ENCODE peak calls at places on chromosomes 6 and 20, in eight cellular contexts. V, M, S, X, N, R, O and K are unnamed samples.

GRCh38 chr6:15287670-15288069 is 41.8 kb downstream of the JARID2 start:
- DNase-seq in V (no peak), M (peak), S (no peak), X (no peak), N (no peak), R (no peak), O (no peak), K (no peak)

GRCh38 chr6:88166493-88166900 is 350 bp upstream of the CNR1 start:
- DNase-seq in V (no peak), M (no peak), S (peak), X (no peak), N (peak), R (no peak), O (no peak), K (no peak)

GRCh38 chr6:84119277-84119676 is 85.7 kb downstream of the MRAP2 start:
- DNase-seq in V (no peak), M (no peak), S (no peak), X (peak), N (no peak), R (no peak), O (peak), K (no peak)

GRCh38 chr20:57547250-57547649 is 13.7 kb upstream of the PCK1 start:
- DNase-seq in V (no peak), M (no peak), S (no peak), X (peak), N (no peak), R (no peak), O (peak), K (peak)

GRCh38 chr6:165222315-165223025 is 86.9 kb downstream of the C6orf118 start:
- DNase-seq in V (no peak), M (no peak), S (no peak), X (peak), N (no peak), R (no peak), O (no peak), K (no peak)

GRCh38 chr6:119166024-119166782 is 87.7 kb upstream of the FAM184A start:
- DNase-seq in V (no peak), M (no peak), S (no peak), X (no peak), N (no peak), R (no peak), O (no peak), K (no peak)

GRCh38 chr6:140988780-140989179 is 1143.9 kb upstream of the GJE1 start:
- DNase-seq in V (no peak), M (no peak), S (no peak), X (peak), N (no peak), R (no peak), O (no peak), K (no peak)

GRCh38 chr20:55514498-55514897 is 490.8 kb downstream of the CBLN4 start:
- DNase-seq in V (no peak), M (no peak), S (no peak), X (peak), N (no peak), R (no peak), O (no peak), K (no peak)

GRCh38 chr6:149450679-149451360 is 34.0 kb downstream of the ZC3H12D start:
- DNase-seq in V (peak), M (no peak), S (peak), X (no peak), N (peak), R (no peak), O (no peak), K (peak)

GRCh38 chr6:30914076-30914853 is at the start of gene VARS2:
- DNase-seq in V (peak), M (peak), S (peak), X (peak), N (peak), R (peak), O (peak), K (peak)

GRCh38 chr6:139977887-139978332 is 603.5 kb upstream of the CITED2 start:
- DNase-seq in V (no peak), M (no peak), S (no peak), X (peak), N (no peak), R (no peak), O (peak), K (no peak)

GRCh38 chr6:159103396-159104162 is 58.8 kb upstream of the TAGAP start:
- DNase-seq in V (no peak), M (no peak), S (no peak), X (no peak), N (no peak), R (no peak), O (no peak), K (no peak)

GRCh38 chr20:14984768-14985622 is 647.6 kb upstream of the FLRT3 start:
- DNase-seq in V (no peak), M (no peak), S (no peak), X (peak), N (no peak), R (no peak), O (no peak), K (peak)

GRCh38 chr6:34573567-34574183 is 17.5 kb upstream of the SPDEF start:
- DNase-seq in V (no peak), M (no peak), S (no peak), X (no peak), N (peak), R (no peak), O (no peak), K (no peak)

GRCh38 chr20:63360850-63361497 is at the start of gene CHRNA4:
- DNase-seq in V (no peak), M (no peak), S (no peak), X (no peak), N (no peak), R (no peak), O (no peak), K (no peak)

GRCh38 chr6:16413399-16413798 is 175.0 kb downstream of the GMPR start:
- DNase-seq in V (no peak), M (no peak), S (no peak), X (no peak), N (no peak), R (no peak), O (peak), K (no peak)

GRCh38 chr20:44020406-44021148 is 105.9 kb downstream of the TOX2 start:
- DNase-seq in V (no peak), M (no peak), S (no peak), X (no peak), N (no peak), R (peak), O (no peak), K (no peak)

GRCh38 chr6:20691185-20691584 is 156.9 kb downstream of the CDKAL1 start:
- DNase-seq in V (no peak), M (no peak), S (no peak), X (no peak), N (no peak), R (no peak), O (no peak), K (no peak)

GRCh38 chr6:163529605-163530004 is 115.1 kb downstream of the QKI start:
- DNase-seq in V (no peak), M (no peak), S (no peak), X (peak), N (no peak), R (no peak), O (peak), K (no peak)

GRCh38 chr6:118815495-118815894 is 78.5 kb upstream of the ASF1A start:
- DNase-seq in V (no peak), M (no peak), S (no peak), X (no peak), N (no peak), R (no peak), O (no peak), K (no peak)

GRCh38 chr20:51540585-51540984 is 1.9 kb downstream of the NFATC2 start:
- DNase-seq in V (no peak), M (no peak), S (no peak), X (no peak), N (no peak), R (no peak), O (no peak), K (no peak)

GRCh38 chr6:166360243-166361079 is 18.1 kb upstream of the SFT2D1 start:
- DNase-seq in V (no peak), M (no peak), S (no peak), X (peak), N (no peak), R (no peak), O (peak), K (no peak)

GRCh38 chr6:15642276-15642675 is 20.6 kb downstream of the DTNBP1 start:
- DNase-seq in V (no peak), M (peak), S (no peak), X (peak), N (no peak), R (peak), O (no peak), K (no peak)

GRCh38 chr6:22026160-22026678 is 270.6 kb downstream of the PRL start:
- DNase-seq in V (no peak), M (no peak), S (no peak), X (no peak), N (no peak), R (no peak), O (no peak), K (no peak)
- H3K27ac ChIP-seq in V (peak), M (no peak), S (no peak), X (no peak), N (peak), R (peak), O (peak), K (no peak)

DNA sequence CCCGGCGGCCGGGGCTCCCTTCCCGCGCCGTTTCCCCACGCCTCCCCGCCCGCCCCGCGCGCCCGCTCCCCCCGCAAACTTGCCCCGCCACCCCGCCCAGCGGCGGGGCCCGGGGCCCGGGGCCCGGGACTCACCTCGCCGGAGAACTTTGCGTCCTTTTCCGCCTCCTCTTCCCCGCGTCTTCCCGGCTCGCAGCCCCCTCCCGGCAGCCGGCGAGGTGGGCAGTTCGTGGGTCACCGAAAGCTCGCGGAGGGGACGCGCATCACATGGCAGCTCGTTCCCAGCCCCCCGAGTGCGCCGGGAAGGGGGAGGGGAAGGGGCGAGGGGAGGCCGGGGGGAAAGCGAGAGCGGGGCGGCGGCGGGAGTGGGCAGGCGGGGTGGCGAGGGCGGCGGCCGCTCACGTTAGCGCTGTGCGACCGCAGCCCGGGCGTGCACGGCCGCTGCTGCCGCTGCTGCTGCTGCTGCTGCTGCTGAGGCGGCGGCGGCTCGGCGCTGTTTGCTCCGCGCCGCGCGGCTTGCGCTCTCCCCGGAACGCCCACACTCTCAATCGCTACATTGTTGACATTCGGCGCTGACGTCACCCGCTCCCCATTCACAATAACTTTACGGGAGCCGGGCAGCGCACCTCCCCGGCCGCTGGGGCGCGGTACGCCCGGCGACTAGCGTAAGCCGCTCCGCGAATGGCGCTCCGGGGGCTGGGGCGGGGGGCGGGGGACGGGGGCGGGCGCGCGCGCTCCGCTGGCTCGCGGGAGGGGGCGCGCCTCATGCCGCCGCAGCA is at the start of gene BACH2:
- DNase-seq in V (peak), M (peak), S (peak), X (peak), N (peak), R (peak), O (peak), K (peak)
- H3K27ac ChIP-seq in V (peak), M (no peak), S (peak), X (no peak), N (peak), R (no peak), O (peak), K (no peak)

DNA sequence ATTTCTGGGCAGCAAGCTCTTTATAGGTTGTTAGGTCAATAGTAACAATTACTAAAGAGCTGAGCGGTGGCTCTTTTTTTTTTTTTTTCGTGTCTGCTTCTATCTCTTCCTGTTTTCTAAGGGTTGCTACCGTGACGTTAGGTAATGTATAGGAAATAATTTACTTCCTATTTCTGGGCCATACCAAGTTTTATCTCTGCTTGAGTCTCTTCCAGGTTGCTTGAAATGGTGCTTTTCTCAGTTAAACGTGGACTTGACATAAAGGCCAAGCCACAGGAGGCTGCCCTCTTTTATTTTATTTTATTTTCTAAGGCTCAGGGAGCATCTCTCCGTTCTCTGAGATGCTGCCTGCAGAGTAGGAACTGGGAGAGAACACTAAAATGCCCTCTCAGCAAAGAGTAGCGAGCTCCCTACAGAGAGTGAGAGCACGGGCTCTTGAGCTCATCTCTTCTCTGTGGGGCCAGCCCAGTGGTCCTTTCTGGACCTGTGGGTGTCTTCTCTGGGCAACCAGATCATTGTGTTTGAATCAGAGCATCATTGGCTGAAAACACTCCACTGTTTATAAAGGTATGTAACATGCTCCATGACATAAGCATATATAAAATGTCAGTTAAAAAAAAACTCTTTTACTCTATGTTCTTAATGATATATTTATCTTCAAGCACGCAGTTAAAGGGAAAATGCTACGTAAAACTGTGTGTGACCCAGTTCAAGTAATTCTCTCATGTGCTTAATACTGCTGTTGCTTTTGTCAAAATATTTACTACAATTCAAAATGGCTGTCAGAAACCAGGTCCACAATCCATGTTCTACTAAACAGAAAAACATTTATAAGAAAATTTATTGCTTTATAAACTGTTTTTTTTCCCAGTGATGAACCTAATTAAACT is at the start of gene ZNF831:
- DNase-seq in V (no peak), M (peak), S (no peak), X (no peak), N (no peak), R (no peak), O (no peak), K (no peak)
- H3K27ac ChIP-seq in V (no peak), M (no peak), S (no peak), X (no peak), N (peak), R (no peak), O (no peak), K (peak)

GRCh38 chr20:45313065-45313695 is 5.1 kb upstream of the MATN4 start:
- DNase-seq in V (no peak), M (peak), S (peak), X (no peak), N (peak), R (no peak), O (no peak), K (no peak)
- H3K27ac ChIP-seq in V (no peak), M (no peak), S (no peak), X (no peak), N (no peak), R (no peak), O (no peak), K (no peak)

GRCh38 chr20:36106606-36107005 is 47.9 kb upstream of the EPB41L1 start:
- DNase-seq in V (no peak), M (no peak), S (no peak), X (no peak), N (no peak), R (no peak), O (no peak), K (no peak)
- H3K27ac ChIP-seq in V (no peak), M (no peak), S (no peak), X (no peak), N (no peak), R (no peak), O (no peak), K (no peak)

DNA sequence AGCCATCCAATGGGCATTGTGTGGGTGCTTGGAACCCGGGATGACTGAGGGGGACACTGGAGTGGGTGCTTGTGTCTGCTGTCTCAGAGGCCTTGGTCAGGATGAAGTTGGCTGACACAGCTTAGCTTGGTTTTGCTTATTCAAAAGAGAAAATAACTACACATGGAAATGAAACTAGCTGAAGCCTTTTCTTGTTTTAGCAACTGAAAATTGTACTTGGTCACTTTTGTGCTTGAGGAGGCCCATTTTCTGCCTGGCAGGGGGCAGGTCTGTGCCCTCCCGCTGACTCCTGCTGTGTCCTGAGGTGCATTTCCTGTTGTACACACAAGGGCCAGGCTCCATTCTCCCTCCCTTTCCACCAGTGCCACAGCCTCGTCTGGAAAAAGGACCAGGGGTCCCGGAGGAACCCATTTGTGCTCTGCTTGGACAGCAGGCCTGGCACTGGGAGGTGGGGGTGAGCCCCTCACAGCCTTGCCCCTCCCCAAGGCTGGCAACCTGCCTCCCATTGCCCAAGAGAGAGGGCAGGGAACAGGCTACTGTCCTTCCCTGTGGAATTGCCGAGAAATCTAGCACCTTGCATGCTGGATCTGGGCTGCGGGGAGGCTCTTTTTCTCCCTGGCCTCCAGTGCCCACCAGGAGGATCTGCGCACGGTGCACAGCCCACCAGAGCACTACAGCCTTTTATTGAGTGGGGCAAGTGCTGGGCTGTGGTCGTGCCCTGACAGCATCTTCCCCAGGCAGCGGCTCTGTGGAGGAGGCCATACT is 49.4 kb downstream of the PYGB start:
- DNase-seq in V (no peak), M (peak), S (no peak), X (no peak), N (no peak), R (no peak), O (no peak), K (no peak)
- H3K27ac ChIP-seq in V (peak), M (peak), S (no peak), X (no peak), N (no peak), R (no peak), O (no peak), K (peak)

GRCh38 chr6:158023597-158023939 is 41.9 kb downstream of the SYNJ2 start:
- DNase-seq in V (no peak), M (no peak), S (no peak), X (no peak), N (no peak), R (no peak), O (no peak), K (no peak)

GRCh38 chr6:158022749-158023596 is 41.3 kb downstream of the SYNJ2 start:
- DNase-seq in V (peak), M (no peak), S (peak), X (no peak), N (peak), R (no peak), O (no peak), K (no peak)

GRCh38 chr6:158021376-158021775 is 39.7 kb downstream of the SYNJ2 start:
- DNase-seq in V (peak), M (no peak), S (peak), X (no peak), N (no peak), R (no peak), O (no peak), K (no peak)

GRCh38 chr6:158020811-158021210 is 39.1 kb downstream of the SYNJ2 start:
- DNase-seq in V (no peak), M (no peak), S (no peak), X (no peak), N (peak), R (no peak), O (no peak), K (no peak)

GRCh38 chr6:158021814-158022748 is 40.4 kb downstream of the SYNJ2 start:
- DNase-seq in V (peak), M (no peak), S (peak), X (no peak), N (peak), R (no peak), O (no peak), K (no peak)
- H3K27ac ChIP-seq in V (no peak), M (no peak), S (no peak), X (no peak), N (no peak), R (no peak), O (no peak), K (no peak)